ENCODE peak calls at places on chromosomes 7 and 10, in six cellular contexts. One of them, this sample, is unnamed.

GRCh38 chr7:8360564-8361153 is 72.8 kb upstream of the NXPH1 start:
- DNase-seq in mesendoderm: no peak
- DNase-seq in neuronal stem cell: no peak
- DNase-seq in mesenchymal stem cell: no peak
- DNase-seq in IMR-90: no peak
- DNase-seq in H9: no peak
- DNase-seq in this sample: no peak

GRCh38 chr7:44964384-44964830 is 14.4 kb downstream of the MYO1G start:
- DNase-seq in neuronal stem cell: no peak
- DNase-seq in H9: peak; percentile 56
- DNase-seq in IMR-90: peak; percentile 28
- DNase-seq in mesendoderm: peak; percentile 57
- DNase-seq in mesenchymal stem cell: peak; percentile 16
- DNase-seq in this sample: no peak

GRCh38 chr10:60654813-60655464 is 123.3 kb upstream of the CDK1 start:
- DNase-seq in mesenchymal stem cell: peak; percentile 64
- DNase-seq in H9: no peak
- DNase-seq in neuronal stem cell: no peak
- DNase-seq in IMR-90: peak; percentile 84
- DNase-seq in mesendoderm: no peak
- DNase-seq in this sample: peak; percentile 63

GRCh38 chr10:126839094-126839761 is 66.0 kb upstream of the DOCK1 start:
- DNase-seq in mesendoderm: no peak
- DNase-seq in H9: no peak
- DNase-seq in neuronal stem cell: no peak
- DNase-seq in mesenchymal stem cell: no peak
- DNase-seq in IMR-90: no peak
- DNase-seq in this sample: no peak

GRCh38 chr7:109939207-109939606 is 1151.7 kb upstream of the LRRN3 start:
- DNase-seq in IMR-90: no peak
- DNase-seq in mesenchymal stem cell: no peak
- DNase-seq in neuronal stem cell: no peak
- DNase-seq in H9: peak; percentile 38
- DNase-seq in mesendoderm: no peak
- DNase-seq in this sample: no peak

GRCh38 chr10:88066876-88067275 is 203.5 kb downstream of the PTEN start:
- DNase-seq in mesenchymal stem cell: no peak
- DNase-seq in neuronal stem cell: no peak
- DNase-seq in H9: no peak
- DNase-seq in mesendoderm: no peak
- DNase-seq in IMR-90: no peak
- DNase-seq in this sample: no peak

GRCh38 chr7:131522325-131522920 is 34.0 kb downstream of the PODXL start:
- DNase-seq in IMR-90: no peak
- DNase-seq in neuronal stem cell: no peak
- DNase-seq in mesenchymal stem cell: peak; percentile 45
- DNase-seq in mesendoderm: no peak
- DNase-seq in H9: no peak
- DNase-seq in this sample: no peak

GRCh38 chr10:87712913-87713616 is 53.4 kb downstream of the PAPSS2 start:
- DNase-seq in H9: no peak
- DNase-seq in mesendoderm: no peak
- DNase-seq in IMR-90: no peak
- DNase-seq in mesenchymal stem cell: no peak
- DNase-seq in neuronal stem cell: no peak
- DNase-seq in this sample: no peak

GRCh38 chr7:74511360-74511759 is 57.7 kb downstream of the GTF2IRD1 start:
- DNase-seq in neuronal stem cell: no peak
- DNase-seq in mesenchymal stem cell: no peak
- DNase-seq in H9: no peak
- DNase-seq in mesendoderm: no peak
- DNase-seq in IMR-90: peak; percentile 13
- DNase-seq in this sample: no peak

GRCh38 chr7:74514131-74514591 is 60.5 kb downstream of the GTF2IRD1 start:
- DNase-seq in IMR-90: no peak
- DNase-seq in H9: no peak
- DNase-seq in mesenchymal stem cell: no peak
- DNase-seq in neuronal stem cell: no peak
- DNase-seq in mesendoderm: no peak
- DNase-seq in this sample: no peak

GRCh38 chr7:74515276-74515675 is 61.6 kb downstream of the GTF2IRD1 start:
- DNase-seq in neuronal stem cell: no peak
- DNase-seq in H9: no peak
- DNase-seq in mesenchymal stem cell: no peak
- DNase-seq in IMR-90: no peak
- DNase-seq in mesendoderm: no peak
- DNase-seq in this sample: no peak

GRCh38 chr7:74516214-74516613 is 62.5 kb downstream of the GTF2IRD1 start:
- DNase-seq in mesenchymal stem cell: no peak
- DNase-seq in mesendoderm: no peak
- DNase-seq in IMR-90: no peak
- DNase-seq in H9: no peak
- DNase-seq in neuronal stem cell: no peak
- DNase-seq in this sample: no peak

DNA sequence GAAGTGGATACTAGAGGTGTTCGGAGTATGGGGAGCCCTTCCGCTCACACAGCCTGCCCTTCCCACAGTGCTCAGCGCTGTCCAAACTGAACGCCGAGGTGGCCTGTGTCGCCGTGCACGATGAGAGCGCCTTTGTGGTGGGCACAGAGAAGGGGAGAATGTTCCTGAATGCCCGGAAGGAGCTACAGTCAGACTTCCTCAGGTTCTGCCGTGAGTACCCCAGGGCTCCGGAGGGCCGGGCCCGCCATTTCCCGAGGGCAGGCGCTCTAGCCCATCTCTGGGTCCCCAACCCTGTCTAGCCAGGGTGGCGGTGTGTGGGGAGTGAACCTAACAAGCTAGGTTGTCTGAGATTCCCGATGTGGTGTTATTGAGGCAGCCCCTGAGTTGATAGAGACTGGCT is 59.1 kb downstream of the GTF2IRD1 start:
- DNase-seq in mesenchymal stem cell: no peak
- DNase-seq in H9: no peak
- DNase-seq in neuronal stem cell: no peak
- DNase-seq in mesendoderm: no peak
- DNase-seq in IMR-90: no peak
- DNase-seq in this sample: no peak
- H3K18ac ChIP-seq in mesenchymal stem cell: no peak overlapping the region
- H3K18ac ChIP-seq in H9: no peak overlapping the region
- H3K18ac ChIP-seq in neuronal stem cell: no peak overlapping the region
- H3K18ac ChIP-seq in mesendoderm: no peak overlapping the region
- H3K18ac ChIP-seq in IMR-90: no peak overlapping the region
- H3K18ac ChIP-seq in this sample: no peak overlapping the region

GRCh38 chr7:2880051-2880450 is 35.9 kb upstream of the GNA12 start:
- DNase-seq in IMR-90: no peak
- DNase-seq in mesenchymal stem cell: no peak
- DNase-seq in mesendoderm: no peak
- DNase-seq in H9: no peak
- DNase-seq in neuronal stem cell: no peak
- DNase-seq in this sample: no peak
- H3K18ac ChIP-seq in IMR-90: no peak overlapping the region
- H3K18ac ChIP-seq in mesenchymal stem cell: no peak overlapping the region
- H3K18ac ChIP-seq in mesendoderm: no peak overlapping the region
- H3K18ac ChIP-seq in H9: no peak overlapping the region
- H3K18ac ChIP-seq in neuronal stem cell: peak overlapping the region; percentile 31
- H3K18ac ChIP-seq in this sample: no peak overlapping the region

DNA sequence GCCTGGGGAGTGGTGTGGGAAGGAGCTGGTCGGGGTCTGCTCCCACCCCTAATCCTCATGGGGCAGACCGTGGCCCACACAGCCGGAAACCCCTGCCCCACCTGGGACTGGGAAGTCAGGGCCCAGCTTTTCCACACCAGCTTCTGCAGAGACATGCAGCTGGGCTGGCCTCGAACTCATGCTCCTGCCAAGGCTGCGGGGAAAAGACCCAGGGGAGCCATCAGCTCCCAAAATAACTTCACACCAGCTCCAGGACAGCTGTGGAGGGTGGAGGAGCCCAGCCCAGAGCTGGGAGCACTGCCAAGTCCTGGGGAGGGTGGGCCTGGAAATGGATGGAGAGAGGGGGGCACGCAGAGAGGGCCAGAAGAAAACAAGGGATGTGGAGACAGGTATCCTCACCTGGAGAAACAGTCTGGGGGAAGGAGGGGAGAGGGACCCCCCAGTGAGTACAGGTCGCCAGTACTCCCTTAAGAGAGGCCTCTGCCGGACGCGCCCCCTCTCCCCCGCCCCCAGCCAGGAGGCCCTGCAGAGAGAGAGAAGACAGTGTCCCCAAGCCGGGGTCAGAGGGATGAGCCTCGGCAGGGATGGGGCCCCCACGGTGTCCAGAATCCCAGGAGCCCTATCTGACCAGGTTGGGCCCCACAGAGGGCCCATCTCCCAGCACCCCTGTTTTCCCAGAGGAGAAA is 11.5 kb upstream of the GRIFIN start:
- DNase-seq in mesenchymal stem cell: no peak
- DNase-seq in neuronal stem cell: no peak
- DNase-seq in IMR-90: no peak
- DNase-seq in mesendoderm: no peak
- DNase-seq in H9: no peak
- DNase-seq in this sample: no peak
- H3K18ac ChIP-seq in mesenchymal stem cell: no peak overlapping the region
- H3K18ac ChIP-seq in neuronal stem cell: peak overlapping the region; percentile 89
- H3K18ac ChIP-seq in IMR-90: no peak overlapping the region
- H3K18ac ChIP-seq in mesendoderm: no peak overlapping the region
- H3K18ac ChIP-seq in H9: no peak overlapping the region
- H3K18ac ChIP-seq in this sample: no peak overlapping the region

DNA sequence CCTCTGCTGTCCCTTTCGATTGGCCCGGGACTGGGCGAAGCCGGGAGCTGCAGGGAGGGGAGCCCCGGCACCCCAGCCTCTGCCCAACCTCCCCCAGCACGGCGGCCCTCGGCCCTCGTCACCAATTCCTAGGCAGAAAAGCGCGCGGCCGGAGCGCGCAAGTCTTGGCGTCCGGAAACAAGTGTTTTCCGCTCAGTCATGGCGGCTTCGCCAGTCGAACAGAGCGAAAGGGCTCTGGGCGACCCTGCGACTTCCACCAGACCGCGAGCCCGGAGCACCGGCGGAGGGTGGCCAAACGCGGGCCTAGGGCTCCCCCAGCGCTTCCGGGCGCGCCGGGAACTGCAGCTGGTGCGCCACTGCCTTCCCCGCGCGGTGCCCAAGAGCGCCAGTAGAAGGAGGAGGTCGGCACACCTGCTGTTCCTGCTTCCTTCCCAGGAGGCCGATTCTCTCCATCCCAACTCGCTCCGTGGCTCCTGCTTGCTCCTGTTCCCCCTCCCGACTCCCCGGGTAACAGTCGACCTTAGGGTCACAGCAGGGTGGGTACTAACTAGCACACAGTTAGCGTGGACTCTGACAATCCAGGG is 729.9 kb downstream of the ZWINT start:
- DNase-seq in neuronal stem cell: peak; percentile 80
- DNase-seq in mesendoderm: peak; percentile 90
- DNase-seq in mesenchymal stem cell: peak; percentile 72
- DNase-seq in H9: peak; percentile 91
- DNase-seq in IMR-90: no peak
- DNase-seq in this sample: peak; percentile 3
- H3K18ac ChIP-seq in neuronal stem cell: peak overlapping the region; percentile 90
- H3K18ac ChIP-seq in mesendoderm: peak overlapping the region; percentile 31
- H3K18ac ChIP-seq in mesenchymal stem cell: no peak overlapping the region
- H3K18ac ChIP-seq in H9: no peak overlapping the region
- H3K18ac ChIP-seq in IMR-90: no peak overlapping the region
- H3K18ac ChIP-seq in this sample: no peak overlapping the region

DNA sequence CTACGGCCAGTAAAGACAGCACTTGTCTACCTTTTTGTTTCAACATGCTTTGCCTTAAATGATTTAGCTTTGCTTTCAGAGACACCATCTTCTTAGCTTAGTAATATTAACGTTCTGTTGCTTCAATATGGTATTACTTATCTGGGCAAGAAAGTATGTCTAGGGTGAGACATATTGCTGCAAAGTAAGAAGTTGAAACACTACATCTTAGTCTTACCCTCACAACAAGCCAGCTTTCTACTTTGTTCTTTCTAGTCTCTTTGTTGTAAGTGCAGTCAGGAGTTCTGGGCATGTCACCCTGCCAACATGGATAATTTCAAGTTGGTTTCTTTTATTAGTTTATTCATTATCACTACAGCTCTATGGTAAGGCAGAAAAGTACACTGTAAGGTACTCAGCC is 122.7 kb upstream of the DNAJB12 start:
- DNase-seq in H9: no peak
- DNase-seq in mesenchymal stem cell: no peak
- DNase-seq in neuronal stem cell: no peak
- DNase-seq in IMR-90: no peak
- DNase-seq in mesendoderm: no peak
- DNase-seq in this sample: no peak
- H3K18ac ChIP-seq in H9: no peak overlapping the region
- H3K18ac ChIP-seq in mesenchymal stem cell: no peak overlapping the region
- H3K18ac ChIP-seq in neuronal stem cell: no peak overlapping the region
- H3K18ac ChIP-seq in IMR-90: no peak overlapping the region
- H3K18ac ChIP-seq in mesendoderm: no peak overlapping the region
- H3K18ac ChIP-seq in this sample: no peak overlapping the region

GRCh38 chr7:1231214-1232102 is 1.2 kb upstream of the UNCX start:
- DNase-seq in IMR-90: no peak
- DNase-seq in mesendoderm: peak; percentile 51
- DNase-seq in H9: peak; percentile 71
- DNase-seq in mesenchymal stem cell: no peak
- DNase-seq in neuronal stem cell: no peak
- DNase-seq in this sample: no peak
- H3K18ac ChIP-seq in IMR-90: no peak overlapping the region
- H3K18ac ChIP-seq in mesendoderm: no peak overlapping the region
- H3K18ac ChIP-seq in H9: no peak overlapping the region
- H3K18ac ChIP-seq in mesenchymal stem cell: no peak overlapping the region
- H3K18ac ChIP-seq in neuronal stem cell: peak overlapping the region; percentile 90
- H3K18ac ChIP-seq in this sample: no peak overlapping the region

DNA sequence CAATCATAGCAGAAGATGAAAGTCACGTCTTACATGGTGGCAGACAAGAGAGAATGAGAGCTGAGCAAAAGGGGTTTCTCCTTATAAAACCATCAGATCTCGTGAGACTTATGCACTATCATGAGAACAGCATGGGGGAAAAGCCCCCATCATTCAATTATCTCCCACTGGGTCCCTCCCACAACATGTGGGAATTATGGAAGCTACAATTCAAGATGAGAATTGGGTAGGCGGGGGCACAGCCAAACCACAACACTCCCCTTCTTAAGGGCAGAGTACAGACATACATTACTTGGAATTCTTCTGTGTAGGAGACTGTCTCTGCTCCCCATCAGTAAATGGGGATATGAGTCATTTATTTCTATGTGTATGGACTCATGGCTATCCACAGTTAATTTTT is 31.2 kb downstream of the FAM171A1 start:
- DNase-seq in mesendoderm: no peak
- DNase-seq in mesenchymal stem cell: no peak
- DNase-seq in H9: no peak
- DNase-seq in neuronal stem cell: no peak
- DNase-seq in IMR-90: no peak
- DNase-seq in this sample: no peak
- H3K18ac ChIP-seq in mesendoderm: no peak overlapping the region
- H3K18ac ChIP-seq in mesenchymal stem cell: no peak overlapping the region
- H3K18ac ChIP-seq in H9: no peak overlapping the region
- H3K18ac ChIP-seq in neuronal stem cell: no peak overlapping the region
- H3K18ac ChIP-seq in IMR-90: no peak overlapping the region
- H3K18ac ChIP-seq in this sample: no peak overlapping the region

GRCh38 chr10:79070611-79071534 is 2.1 kb downstream of the ZMIZ1 start:
- DNase-seq in neuronal stem cell: peak; percentile 66
- DNase-seq in mesendoderm: peak; percentile 89
- DNase-seq in IMR-90: peak; percentile 69
- DNase-seq in mesenchymal stem cell: peak; percentile 88
- DNase-seq in H9: peak; percentile 72
- DNase-seq in this sample: no peak
- H3K18ac ChIP-seq in neuronal stem cell: peak overlapping the region; percentile 98
- H3K18ac ChIP-seq in mesendoderm: peak overlapping the region; percentile 95
- H3K18ac ChIP-seq in IMR-90: peak overlapping the region; percentile 87
- H3K18ac ChIP-seq in mesenchymal stem cell: peak overlapping the region; percentile 99
- H3K18ac ChIP-seq in H9: no peak overlapping the region
- H3K18ac ChIP-seq in this sample: peak overlapping the region; percentile 92

GRCh38 chr10:17183110-17183509 is 18.4 kb downstream of the TRDMT1 start:
- DNase-seq in IMR-90: no peak
- DNase-seq in mesenchymal stem cell: no peak
- DNase-seq in mesendoderm: no peak
- DNase-seq in H9: no peak
- DNase-seq in neuronal stem cell: no peak
- DNase-seq in this sample: no peak
- H3K18ac ChIP-seq in IMR-90: no peak overlapping the region
- H3K18ac ChIP-seq in mesenchymal stem cell: no peak overlapping the region
- H3K18ac ChIP-seq in mesendoderm: no peak overlapping the region
- H3K18ac ChIP-seq in H9: no peak overlapping the region
- H3K18ac ChIP-seq in neuronal stem cell: no peak overlapping the region
- H3K18ac ChIP-seq in this sample: no peak overlapping the region